ENCODE peak calls at places on chromosomes 16 and 17, in five cellular contexts. K, J, T, A and M are unnamed samples.

GRCh38 chr17:17036520-17036998 is 5.7 kb upstream of the MPRIP start:
- DNase-seq in T (no peak), J (no peak), K (no peak), A (no peak), M (no peak)

GRCh38 chr16:75256059-75256870 is 4.8 kb upstream of the BCAR1 start:
- DNase-seq in A (no peak), K (no peak), J (no peak), T (peak), M (no peak)

GRCh38 chr16:84462296-84463210 is 41.9 kb downstream of the MEAK7 start:
- DNase-seq in T (no peak), J (no peak), A (no peak), K (no peak), M (no peak)

GRCh38 chr16:4344659-4345438 is 6.3 kb downstream of the PAM16 start:
- DNase-seq in J (no peak), K (no peak), A (no peak), T (peak), M (no peak)

GRCh38 chr17:21240375-21241055 is 12.7 kb downstream of the NATD1 start:
- DNase-seq in K (no peak), J (no peak), T (no peak), A (no peak), M (no peak)

GRCh38 chr16:68242085-68242484 is 3.1 kb upstream of the PLA2G15 start:
- DNase-seq in J (no peak), K (no peak), A (no peak), T (no peak), M (no peak)

GRCh38 chr17:56159764-56160394 is 6.6 kb downstream of the ANKFN1 start:
- DNase-seq in J (no peak), K (no peak), A (no peak), T (peak), M (no peak)

GRCh38 chr17:46870116-46870803 is 18.9 kb downstream of the WNT9B start:
- DNase-seq in J (no peak), A (no peak), K (no peak), T (no peak), M (no peak)

GRCh38 chr16:75733305-75734141 is 7.2 kb upstream of the CPHXL start:
- DNase-seq in A (peak), T (peak), J (no peak), K (no peak), M (no peak)

GRCh38 chr17:9924735-9925191 is 19.7 kb upstream of the RCVRN start:
- DNase-seq in K (peak), T (peak), J (no peak), A (peak), M (peak)

GRCh38 chr16:85245307-85246172 is 133.3 kb upstream of the CIBAR2 start:
- DNase-seq in J (peak), T (peak), K (peak), A (peak), M (peak)

GRCh38 chr16:48899500-48899899 is 289.5 kb upstream of the N4BP1 start:
- DNase-seq in J (no peak), A (no peak), K (no peak), T (no peak), M (no peak)

GRCh38 chr16:83113317-83113716 is 486.5 kb downstream of the CDH13 start:
- DNase-seq in K (no peak), J (no peak), T (peak), A (peak), M (peak)

GRCh38 chr17:34360571-34360970 is 2.5 kb downstream of the CCL1 start:
- DNase-seq in T (no peak), J (no peak), A (no peak), K (no peak), M (no peak)

GRCh38 chr16:4580245-4580644 is 24.1 kb downstream of the C16orf96 start:
- DNase-seq in T (no peak), A (no peak), J (no peak), K (peak), M (no peak)

GRCh38 chr17:17494499-17495447 is 1.4 kb downstream of the RASD1 start:
- DNase-seq in J (peak), A (no peak), K (no peak), T (peak), M (no peak)

GRCh38 chr16:89381788-89382187 is 108.6 kb downstream of the ANKRD11 start:
- DNase-seq in K (no peak), J (no peak), T (no peak), A (no peak), M (no peak)

GRCh38 chr17:49987290-49987585 is 7.8 kb downstream of the DLX3 start:
- DNase-seq in J (no peak), T (peak), A (no peak), K (no peak), M (no peak)

GRCh38 chr16:24677388-24677787 is 52.1 kb upstream of the TNRC6A start:
- DNase-seq in K (no peak), J (no peak), T (no peak), A (no peak), M (no peak)

GRCh38 chr16:88928405-88929375 is 48.3 kb downstream of the CBFA2T3 start:
- DNase-seq in A (no peak), T (peak), K (no peak), J (no peak), M (no peak)

GRCh38 chr17:4152471-4152870 is 9.5 kb downstream of the CYB5D2 start:
- DNase-seq in A (no peak), J (no peak), K (peak), T (no peak), M (no peak)

GRCh38 chr16:61993076-61993475 is 43.2 kb downstream of the CDH8 start:
- DNase-seq in K (no peak), J (no peak), T (peak), A (no peak), M (no peak)

GRCh38 chr16:58105619-58106018 is 23.6 kb downstream of the CFAP20 start:
- DNase-seq in T (no peak), J (no peak), A (no peak), K (no peak), M (no peak)

GRCh38 chr17:10888858-10889257 is 51.0 kb upstream of the PIRT start:
- DNase-seq in T (no peak), J (no peak), A (no peak), K (no peak), M (no peak)

GRCh38 chr16:8721693-8722348 is 47.4 kb downstream of the ABAT start:
- DNase-seq in K (no peak), A (no peak), J (no peak), T (peak), M (no peak)

GRCh38 chr17:29379084-29379811 is 10.9 kb upstream of the TAOK1 start:
- DNase-seq in T (peak), J (no peak), K (no peak), A (no peak), M (no peak)

GRCh38 chr16:4572715-4573114 is 16.6 kb downstream of the C16orf96 start:
- DNase-seq in A (no peak), J (no peak), T (no peak), K (no peak), M (no peak)

GRCh38 chr17:65230040-65230439 is 92.9 kb downstream of the RGS9 start:
- DNase-seq in J (no peak), A (no peak), T (no peak), K (no peak), M (no peak)

GRCh38 chr16:82302007-82302733 is 132.1 kb upstream of the MPHOSPH6 start:
- DNase-seq in A (no peak), K (no peak), T (no peak), J (no peak), M (no peak)

GRCh38 chr16:68065716-68066305 is 19.4 kb upstream of the NFATC3 start:
- DNase-seq in K (no peak), J (no peak), A (peak), T (no peak), M (no peak)

GRCh38 chr16:68436581-68436980 is 11.7 kb downstream of the SMPD3 start:
- DNase-seq in K (no peak), A (no peak), T (no peak), J (no peak), M (no peak)

GRCh38 chr17:5203178-5203907 is 11.7 kb upstream of the ZNF594 start:
- DNase-seq in K (peak), J (no peak), T (no peak), A (no peak), M (no peak)

GRCh38 chr17:65183736-65184135 is 46.6 kb downstream of the RGS9 start:
- DNase-seq in T (no peak), J (no peak), A (no peak), K (peak), M (peak)

GRCh38 chr16:8510160-8510559 is 80.2 kb downstream of the TMEM114 start:
- DNase-seq in A (no peak), T (no peak), J (no peak), K (no peak), M (no peak)

GRCh38 chr17:42034059-42034458 is 14.2 kb downstream of the NKIRAS2 start:
- DNase-seq in T (peak), J (no peak), K (no peak), A (no peak), M (no peak)

GRCh38 chr17:77602062-77602746 is 356.3 kb upstream of the TNRC6C start:
- DNase-seq in T (no peak), J (peak), K (no peak), A (peak), M (no peak)

GRCh38 chr16:4455081-4455480 is 19.3 kb downstream of the NMRAL1 start:
- DNase-seq in T (no peak), J (no peak), K (no peak), A (no peak), M (no peak)

GRCh38 chr16:89700649-89701424 is 668 bp downstream of the SPATA2L start:
- DNase-seq in A (no peak), J (peak), K (no peak), T (peak), M (peak)

GRCh38 chr16:81889896-81890634 is 111.0 kb downstream of the PLCG2 start:
- DNase-seq in A (peak), T (peak), K (peak), J (no peak), M (peak)